ENCODE peak calls at places on chromosome 7, in six cellular contexts. P is AG10803, Y is AG04450, C is bronchial epithelial cell, K is sigmoid colon, T is foreskin fibroblast. I is an unnamed sample.

GRCh38 chr7:10237306-10237705 is 736.4 kb upstream of the PHF14 start:
- DNase-seq in K (no peak), P (no peak), Y (no peak), T (no peak), C (peak), I (no peak)

GRCh38 chr7:30969604-30969970 is 5.8 kb downstream of the GHRHR start:
- DNase-seq in T (no peak), C (no peak), K (peak), P (no peak), Y (no peak), I (no peak)

GRCh38 chr7:159030490-159031134 is 114.1 kb downstream of the VIPR2 start:
- DNase-seq in C (no peak), K (peak), Y (no peak), P (no peak), T (no peak), I (no peak)

GRCh38 chr7:43758861-43759683 is 592 bp downstream of the BLVRA start:
- DNase-seq in P (peak), K (no peak), C (no peak), Y (no peak), T (no peak), I (no peak)

GRCh38 chr7:112080974-112081373 is 125.2 kb downstream of the DOCK4 start:
- DNase-seq in C (no peak), K (no peak), T (no peak), P (peak), Y (no peak), I (no peak)

GRCh38 chr7:27177795-27178320 is 3.7 kb upstream of the HOXA10 start:
- DNase-seq in K (no peak), Y (no peak), T (no peak), P (no peak), C (no peak), I (no peak)

GRCh38 chr7:48009257-48009656 is 19.6 kb downstream of the SUN3 start:
- DNase-seq in C (no peak), P (no peak), K (no peak), Y (no peak), T (no peak), I (no peak)

GRCh38 chr7:48438196-48438595 is 266.9 kb downstream of the ABCA13 start:
- DNase-seq in C (no peak), T (no peak), P (no peak), Y (no peak), K (no peak), I (no peak)

GRCh38 chr7:157276731-157277562 is 59.9 kb upstream of the DNAJB6 start:
- DNase-seq in P (peak), K (peak), Y (no peak), C (peak), T (no peak), I (no peak)

GRCh38 chr7:126574838-126575250 is 677.9 kb downstream of the GRM8 start:
- DNase-seq in C (peak), T (no peak), P (no peak), K (no peak), Y (no peak), I (no peak)

GRCh38 chr7:133950856-133951255 is 176.3 kb upstream of the LRGUK start:
- DNase-seq in P (no peak), C (no peak), Y (no peak), T (no peak), K (no peak), I (no peak)

GRCh38 chr7:25565949-25566348 is 337.7 kb upstream of the NPVF start:
- DNase-seq in K (peak), T (peak), Y (peak), C (peak), P (peak), I (peak)

GRCh38 chr7:12685550-12685949 is 1.9 kb upstream of the ARL4A start:
- DNase-seq in C (no peak), T (no peak), P (peak), Y (no peak), K (no peak), I (no peak)

GRCh38 chr7:99008921-99009530 is 130.7 kb downstream of the TRRAP start:
- DNase-seq in K (no peak), Y (no peak), C (no peak), T (no peak), P (no peak), I (no peak)

GRCh38 chr7:4525884-4526283 is 156.2 kb upstream of the FOXK1 start:
- DNase-seq in K (no peak), P (no peak), T (no peak), C (no peak), Y (no peak), I (no peak)

GRCh38 chr7:39645482-39646407 is 22.4 kb downstream of the RALA start:
- DNase-seq in Y (no peak), T (no peak), P (no peak), C (no peak), K (no peak), I (no peak)

GRCh38 chr7:102019461-102019860 is 202.0 kb downstream of the CUX1 start:
- DNase-seq in P (no peak), T (no peak), C (no peak), Y (no peak), K (no peak), I (no peak)

GRCh38 chr7:157347217-157347904 is 10.6 kb downstream of the DNAJB6 start:
- DNase-seq in P (peak), K (peak), C (peak), T (peak), Y (peak), I (peak)

GRCh38 chr7:74372511-74373111 is 81.1 kb upstream of the GTF2IRD1 start:
- DNase-seq in C (no peak), K (peak), T (no peak), Y (no peak), P (no peak), I (no peak)

GRCh38 chr7:97006951-97007861 is 1.9 kb downstream of the DLX6 start:
- DNase-seq in T (no peak), K (no peak), P (no peak), C (no peak), Y (no peak), I (no peak)

GRCh38 chr7:42574693-42575084 is 337.2 kb downstream of the C7orf25 start:
- DNase-seq in P (peak), T (no peak), K (no peak), Y (no peak), C (peak), I (no peak)

GRCh38 chr7:7761974-7762769 is 43.8 kb upstream of the RPA3 start:
- DNase-seq in K (no peak), C (peak), T (peak), P (peak), Y (no peak), I (no peak)

GRCh38 chr7:30702200-30702599 is 19.9 kb upstream of the CRHR2 start:
- DNase-seq in P (no peak), T (no peak), Y (no peak), K (no peak), C (peak), I (no peak)

GRCh38 chr7:43362652-43363428 is 220.1 kb upstream of the STK17A start:
- DNase-seq in P (peak), T (peak), C (peak), Y (no peak), K (no peak), I (peak)

GRCh38 chr7:27151945-27152815 is at the start of gene HOXA3:
- DNase-seq in P (peak), Y (no peak), T (no peak), K (peak), C (no peak), I (no peak)

GRCh38 chr7:561631-562393 is 42.2 kb upstream of the PDGFA start:
- DNase-seq in C (no peak), Y (no peak), P (no peak), T (no peak), K (no peak), I (no peak)

GRCh38 chr7:16916111-16916639 is 34.4 kb upstream of the AGR3 start:
- DNase-seq in Y (peak), T (peak), P (peak), K (no peak), C (peak), I (peak)

GRCh38 chr7:93890464-93891068 is at the start of gene TFPI2:
- DNase-seq in Y (no peak), C (peak), P (peak), K (peak), T (peak), I (no peak)

GRCh38 chr7:73740771-73741170 is 2.2 kb upstream of the ABHD11 start:
- DNase-seq in T (no peak), Y (no peak), K (no peak), C (no peak), P (no peak), I (no peak)

GRCh38 chr7:39811161-39811614 is 138.9 kb upstream of the CDK13 start:
- DNase-seq in C (peak), P (peak), Y (no peak), K (no peak), T (peak), I (no peak)

GRCh38 chr7:128112018-128112780 is 81.0 kb upstream of the LRRC4 start:
- DNase-seq in Y (no peak), C (no peak), T (no peak), K (peak), P (no peak), I (no peak)

GRCh38 chr7:45592230-45592991 is 18.2 kb downstream of the ADCY1 start:
- DNase-seq in Y (no peak), K (no peak), T (no peak), P (no peak), C (no peak), I (no peak)

GRCh38 chr7:8176370-8177081 is 85.4 kb downstream of the ICA1 start:
- DNase-seq in K (no peak), C (no peak), T (no peak), Y (no peak), P (no peak), I (no peak)

GRCh38 chr7:129091484-129092002 is 36.6 kb upstream of the TNPO3 start:
- DNase-seq in K (peak), C (peak), P (peak), T (peak), Y (peak), I (no peak)

GRCh38 chr7:30116771-30117170 is 18.0 kb upstream of the MTURN start:
- DNase-seq in T (peak), Y (no peak), C (no peak), K (no peak), P (peak), I (peak)

GRCh38 chr7:67856046-67856445 is 859.4 kb downstream of the TYW1 start:
- DNase-seq in C (no peak), T (no peak), Y (no peak), P (no peak), K (no peak), I (no peak)

GRCh38 chr7:144720139-144720538 is 115.7 kb downstream of the TPK1 start:
- DNase-seq in K (no peak), C (peak), T (no peak), P (no peak), Y (no peak), I (no peak)

GRCh38 chr7:52500796-52501195 is 534.6 kb upstream of the POM121L12 start:
- DNase-seq in C (peak), Y (no peak), K (no peak), P (no peak), T (no peak), I (no peak)

GRCh38 chr7:131352032-131352431 is 24.4 kb downstream of the MKLN1 start:
- DNase-seq in K (no peak), Y (no peak), T (no peak), P (no peak), C (no peak), I (no peak)

DNA sequence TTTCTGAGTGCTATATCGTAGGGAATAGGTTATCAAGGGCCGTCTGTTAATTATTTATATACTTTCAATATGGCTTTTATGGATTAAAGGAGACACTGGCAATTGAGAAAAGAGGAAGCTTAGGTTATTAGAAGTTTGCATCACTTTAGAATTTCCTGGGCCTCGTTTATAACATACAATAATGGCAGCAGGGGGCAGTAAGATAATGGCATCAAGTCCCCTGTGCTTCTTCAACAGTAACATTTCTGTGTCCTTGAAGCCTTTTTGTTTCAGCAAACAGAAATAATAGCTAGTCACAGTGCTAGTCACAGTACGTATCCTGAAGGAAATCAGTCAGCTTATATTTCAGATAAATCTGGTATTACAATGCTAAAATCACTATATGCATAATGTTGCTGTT is 41.9 kb downstream of the SPAM1 start:
- DNase-seq in P (no peak), T (no peak), Y (no peak), K (no peak), C (no peak), I (no peak)
- TF ChIP-seq CTCF in P (no peak), T (no peak), Y (peak), K (no peak), C (no peak), I (no peak)

GRCh38 chr7:135741905-135742304 is 6.7 kb downstream of the FAM180A start:
- DNase-seq in P (no peak), C (no peak), K (no peak), Y (no peak), T (no peak), I (no peak)
- TF ChIP-seq CTCF in P (no peak), C (no peak), K (no peak), Y (no peak), T (no peak), I (no peak)

DNA sequence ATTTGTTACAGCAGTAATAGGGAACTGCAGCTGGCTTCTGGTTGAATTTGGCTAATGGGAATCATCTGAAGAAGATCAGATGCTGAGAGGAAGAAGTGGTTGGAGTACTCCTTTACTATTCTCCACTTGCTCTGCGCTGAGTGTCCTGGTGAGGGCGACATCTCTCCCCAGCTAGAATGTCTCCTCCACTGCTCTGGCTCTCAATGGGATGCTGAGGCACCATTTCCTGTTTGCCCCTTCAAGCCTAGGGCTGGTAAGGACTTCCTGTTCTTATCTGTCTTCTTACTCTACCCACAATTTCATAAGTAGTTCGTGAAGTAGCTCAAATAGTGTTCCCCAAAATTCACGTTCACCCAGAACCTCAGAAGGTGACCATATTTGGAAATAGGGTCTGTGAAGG is 43.2 kb upstream of the TES start:
- DNase-seq in C (no peak), T (no peak), K (no peak), Y (no peak), P (no peak), I (no peak)
- TF ChIP-seq CTCF in C (no peak), T (no peak), K (no peak), Y (no peak), P (no peak), I (no peak)

GRCh38 chr7:91265693-91266066 is 1.4 kb downstream of the FZD1 start:
- DNase-seq in C (no peak), P (no peak), Y (no peak), T (no peak), K (peak), I (no peak)

GRCh38 chr7:91266067-91266930 is 2.1 kb downstream of the FZD1 start:
- DNase-seq in Y (no peak), T (no peak), C (no peak), P (no peak), K (peak), I (no peak)

GRCh38 chr7:91264083-91264923 is at the start of gene FZD1:
- DNase-seq in P (peak), C (peak), Y (peak), T (peak), K (peak), I (peak)

GRCh38 chr7:91264924-91265681 is 870 bp downstream of the FZD1 start:
- DNase-seq in T (peak), K (peak), P (peak), Y (no peak), C (peak), I (no peak)

GRCh38 chr7:91263359-91264082 is 712 bp upstream of the FZD1 start:
- DNase-seq in K (peak), P (no peak), T (no peak), C (no peak), Y (no peak), I (no peak)
- TF ChIP-seq CTCF in K (no peak), P (no peak), T (no peak), C (no peak), Y (no peak), I (no peak)

GRCh38 chr7:5622286-5622685 is 159.2 kb downstream of the RNF216 start:
- DNase-seq in C (no peak), K (no peak), Y (no peak), P (no peak), T (no peak), I (no peak)

GRCh38 chr7:5622746-5623145 is 158.7 kb downstream of the RNF216 start:
- DNase-seq in C (no peak), P (no peak), Y (no peak), T (no peak), K (no peak), I (no peak)

GRCh38 chr7:5620459-5620881 is 161.0 kb downstream of the RNF216 start:
- DNase-seq in K (no peak), P (no peak), T (no peak), C (no peak), Y (no peak), I (no peak)

GRCh38 chr7:5621776-5622175 is 159.7 kb downstream of the RNF216 start:
- DNase-seq in K (no peak), T (no peak), Y (no peak), C (no peak), P (no peak), I (no peak)

GRCh38 chr7:5619419-5620130 is 161.9 kb downstream of the RNF216 start:
- DNase-seq in P (no peak), K (no peak), T (no peak), Y (no peak), C (no peak), I (no peak)
- TF ChIP-seq CTCF in P (no peak), K (no peak), T (no peak), Y (no peak), C (no peak), I (no peak)

GRCh38 chr7:28842769-28843295 is 115.3 kb downstream of the TRIL start:
- DNase-seq in T (no peak), Y (no peak), P (no peak), C (no peak), K (no peak), I (no peak)

GRCh38 chr7:28841766-28842165 is 116.4 kb downstream of the TRIL start:
- DNase-seq in P (no peak), Y (no peak), C (no peak), K (no peak), T (no peak), I (no peak)

GRCh38 chr7:28836661-28837060 is 121.5 kb downstream of the TRIL start:
- DNase-seq in K (no peak), T (no peak), C (no peak), Y (no peak), P (no peak), I (no peak)

GRCh38 chr7:28845106-28845505 is 113.0 kb downstream of the TRIL start:
- DNase-seq in K (no peak), C (no peak), T (no peak), P (no peak), Y (no peak), I (no peak)

DNA sequence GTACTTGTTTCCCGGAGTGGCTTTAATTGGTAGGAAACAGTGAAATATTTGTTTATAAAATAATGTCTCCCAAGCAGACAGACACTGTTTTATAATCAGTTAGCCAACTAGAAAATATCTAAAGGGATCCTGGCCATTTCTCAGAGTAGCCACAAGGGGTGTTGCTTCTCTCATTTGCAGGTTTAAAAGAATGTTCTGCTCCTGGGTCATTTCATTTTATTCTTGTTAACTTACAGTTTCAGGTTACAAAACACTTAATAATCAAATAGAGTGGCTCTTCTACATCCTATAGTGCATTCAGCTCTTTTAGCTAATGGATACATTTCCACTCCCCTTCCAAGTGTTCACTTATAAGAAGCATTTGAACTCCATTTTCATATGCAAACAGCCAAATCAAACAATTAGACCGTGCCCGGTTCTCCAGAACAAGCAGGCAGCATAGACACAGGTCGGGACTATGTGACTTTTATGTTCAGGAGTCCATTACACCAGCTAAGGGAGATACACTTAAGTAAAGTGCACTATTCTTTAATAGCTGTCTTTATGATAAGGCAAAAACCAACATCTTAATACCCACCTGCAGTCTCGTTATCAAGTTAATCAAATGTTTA is 117.5 kb downstream of the TRIL start:
- DNase-seq in Y (no peak), K (no peak), T (no peak), C (peak), P (no peak), I (no peak)
- TF ChIP-seq CTCF in Y (peak), K (no peak), T (peak), C (peak), P (peak), I (peak)

DNA sequence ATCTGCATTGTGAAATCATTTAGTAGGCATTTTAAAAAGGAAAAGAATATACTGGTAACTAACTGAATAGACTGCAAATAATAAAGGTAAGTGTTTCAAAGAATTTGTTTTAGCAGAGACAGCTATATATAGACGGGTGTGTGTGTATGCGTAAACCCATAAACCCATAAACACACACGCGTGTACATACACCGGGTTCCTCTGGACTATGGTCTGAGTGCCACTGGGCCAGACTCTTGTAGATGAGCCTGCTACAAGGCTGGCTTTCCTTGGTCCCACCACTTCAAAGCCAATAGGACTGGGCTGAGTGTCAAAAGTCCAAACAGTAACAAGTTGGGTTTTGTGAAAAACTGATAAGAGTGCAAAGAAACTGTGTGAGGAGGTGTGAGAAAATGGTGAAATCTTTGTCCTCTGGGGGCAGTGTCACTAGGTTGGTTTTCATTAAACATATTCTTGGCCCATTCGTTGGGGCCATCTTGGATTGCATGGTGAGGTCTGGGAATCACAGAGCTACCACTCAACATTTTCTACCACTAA is 39.8 kb downstream of the GNA12 start:
- DNase-seq in K (no peak), Y (no peak), T (no peak), C (no peak), P (no peak), I (no peak)
- TF ChIP-seq CTCF in K (no peak), Y (no peak), T (no peak), C (peak), P (no peak), I (no peak)

I was measured in AG09309.